ENCODE peak calls at places on chromosomes 5 and 9, in eight cellular contexts. E is NCI-H1105; I is putamen; Z is frontal cortex; A is activated T-cell treated with anti-CD3 and anti-CD28 coated beads, Interleukin-2, amount 50 U/mL, for 72 hours; P is left cardiac atrium; C is occipital lobe; O is SW480. F is an unnamed sample.

GRCh38 chr9:13628526-13628925 is 349.0 kb upstream of the MPDZ start:
- DNase-seq in E (no peak), I (no peak), Z (no peak), A (no peak), P (no peak), C (no peak), O (no peak), F (no peak)

GRCh38 chr9:114149181-114149580 is 6.2 kb upstream of the COL27A1 start:
- DNase-seq in E (no peak), I (no peak), Z (no peak), A (no peak), P (no peak), C (no peak), O (no peak), F (no peak)

GRCh38 chr5:169006878-169007790 is 293.8 kb downstream of the SLIT3 start:
- DNase-seq in E (no peak), I (no peak), Z (no peak), A (no peak), P (no peak), C (no peak), O (peak; percentile 55), F (peak; percentile 74)

GRCh38 chr5:79436224-79436623 is 77.7 kb downstream of the HOMER1 start:
- DNase-seq in E (no peak), I (no peak), Z (no peak), A (no peak), P (no peak), C (no peak), O (no peak), F (peak; percentile 85)

GRCh38 chr9:115167175-115167574 is 49.2 kb upstream of the TNC start:
- DNase-seq in E (no peak), I (no peak), Z (no peak), A (no peak), P (no peak), C (no peak), O (no peak), F (peak; percentile 90)

GRCh38 chr5:34660444-34660843 is 4.3 kb downstream of the RAI14 start:
- DNase-seq in E (no peak), I (no peak), Z (no peak), A (no peak), P (no peak), C (no peak), O (no peak), F (peak; percentile 91)

GRCh38 chr9:107269254-107269653 is 13.8 kb upstream of the RAD23B start:
- DNase-seq in E (no peak), I (no peak), Z (no peak), A (no peak), P (no peak), C (no peak), O (no peak), F (no peak)

GRCh38 chr9:27292646-27293045 is 4.3 kb downstream of the EQTN start:
- DNase-seq in E (no peak), I (no peak), Z (no peak), A (no peak), P (no peak), C (no peak), O (no peak), F (no peak)

GRCh38 chr9:71665247-71665646 is 103.1 kb downstream of the CEMIP2 start:
- DNase-seq in E (no peak), I (no peak), Z (no peak), A (no peak), P (no peak), C (no peak), O (peak; percentile 54), F (no peak)